ENCODE peak calls at places on chromosomes 13 and 19, in nine cellular contexts. K is PC-3; E is HS-27A; C is aorta; S is NCI-H1092; U is iris pigment epithelial cell; P is activated CD4-positive, alpha-beta T cell treated with anti-CD3 and anti-CD28 coated beads for 24 hours; O is B cell; N is hypothalamus. J is an unnamed sample.

GRCh38 chr13:97749174-97749573 is 204.3 kb upstream of the IPO5 start:
- DNase-seq in O (no peak), U (peak), S (no peak), N (no peak), E (no peak), P (no peak), K (peak), C (no peak), J (no peak)

GRCh38 chr13:52968074-52968700 is 60.4 kb upstream of the OLFM4 start:
- DNase-seq in O (peak), K (peak), P (peak), E (peak), S (peak), C (peak), U (peak), N (peak), J (peak)

GRCh38 chr13:76293751-76294150 is 592.5 kb downstream of the KCTD12 start:
- DNase-seq in N (no peak), K (peak), O (no peak), C (no peak), E (no peak), S (no peak), P (no peak), U (peak), J (no peak)

GRCh38 chr19:18587561-18587960 is 1.0 kb upstream of the REX1BD start:
- DNase-seq in S (no peak), O (no peak), N (no peak), C (no peak), K (no peak), E (no peak), U (no peak), P (no peak), J (no peak)

GRCh38 chr13:46575321-46575721 is 22.4 kb downstream of the LRCH1 start:
- DNase-seq in C (no peak), P (no peak), K (no peak), S (no peak), N (no peak), O (no peak), U (no peak), E (no peak), J (no peak)

GRCh38 chr13:87889241-87889640 is 218.1 kb downstream of the SLITRK5 start:
- DNase-seq in S (peak), K (no peak), N (no peak), U (no peak), P (no peak), C (no peak), E (no peak), O (no peak), J (no peak)

GRCh38 chr13:81406639-81407292 is 1065.8 kb upstream of the SPRY2 start:
- DNase-seq in C (no peak), K (no peak), N (no peak), P (no peak), S (no peak), O (no peak), E (no peak), U (no peak), J (no peak)

GRCh38 chr13:86974251-86974994 is 696.7 kb upstream of the SLITRK5 start:
- DNase-seq in O (no peak), S (no peak), K (no peak), C (peak), P (no peak), U (no peak), E (no peak), N (no peak), J (no peak)

GRCh38 chr19:2235396-2236284 is 489 bp downstream of the PLEKHJ1 start:
- DNase-seq in C (no peak), S (peak), N (no peak), U (no peak), E (no peak), P (no peak), O (no peak), K (no peak), J (no peak)

GRCh38 chr13:28316129-28316528 is 177.8 kb downstream of the PAN3 start:
- DNase-seq in S (no peak), C (no peak), O (no peak), U (no peak), E (no peak), K (no peak), N (no peak), P (no peak), J (no peak)

GRCh38 chr19:16204005-16204294 is 6.2 kb downstream of the AP1M1 start:
- DNase-seq in P (no peak), O (no peak), C (peak), S (no peak), U (no peak), K (no peak), E (no peak), N (no peak), J (no peak)

GRCh38 chr13:63198076-63198475 is 1782.4 kb upstream of the PCDH20 start:
- DNase-seq in K (no peak), E (no peak), U (peak), P (no peak), O (no peak), N (no peak), S (peak), C (no peak), J (no peak)

GRCh38 chr13:36275190-36276002 is 22.2 kb downstream of the CCDC169 start:
- DNase-seq in K (peak), C (no peak), E (no peak), U (peak), N (no peak), S (peak), P (no peak), O (no peak), J (peak)

GRCh38 chr13:92097337-92097903 is 699.0 kb downstream of the GPC5 start:
- DNase-seq in K (no peak), N (no peak), P (no peak), E (no peak), O (no peak), S (no peak), U (peak), C (no peak), J (no peak)

GRCh38 chr13:23349127-23349897 is 84.2 kb downstream of the SACS start:
- DNase-seq in U (no peak), K (no peak), P (no peak), C (no peak), E (no peak), S (no peak), N (no peak), O (no peak), J (no peak)

GRCh38 chr19:50486823-50487515 is 10.3 kb upstream of the GARIN5A start:
- DNase-seq in E (no peak), P (peak), O (no peak), C (peak), U (peak), K (peak), S (no peak), N (no peak), J (peak)

GRCh38 chr13:50319603-50320296 is 304.5 kb downstream of the KCNRG start:
- DNase-seq in U (peak), N (no peak), P (no peak), S (no peak), K (peak), C (no peak), O (no peak), E (no peak), J (peak)

GRCh38 chr19:50003810-50004419 is 21.3 kb downstream of the VRK3 start:
- DNase-seq in S (no peak), U (peak), N (no peak), P (no peak), E (peak), O (no peak), K (peak), C (no peak), J (peak)

GRCh38 chr13:22926176-22927007 is 254.4 kb upstream of the SGCG start:
- DNase-seq in C (peak), O (no peak), K (no peak), U (peak), N (peak), S (no peak), E (no peak), P (no peak), J (no peak)

GRCh38 chr19:38731654-38732301 is 12.5 kb downstream of the CAPN12 start:
- DNase-seq in E (no peak), S (no peak), P (no peak), N (no peak), C (peak), U (no peak), O (no peak), K (no peak), J (no peak)

GRCh38 chr19:1101337-1101698 is 2.5 kb upstream of the GPX4 start:
- DNase-seq in K (no peak), N (no peak), U (no peak), E (no peak), S (no peak), P (no peak), C (no peak), O (no peak), J (no peak)

GRCh38 chr13:87535911-87536310 is 135.3 kb upstream of the SLITRK5 start:
- DNase-seq in C (no peak), P (no peak), N (no peak), K (peak), S (no peak), U (no peak), E (no peak), O (no peak), J (no peak)

GRCh38 chr13:73657821-73658540 is 476.2 kb downstream of the KLF12 start:
- DNase-seq in K (no peak), P (no peak), E (no peak), N (no peak), U (peak), C (peak), S (no peak), O (no peak), J (peak)

GRCh38 chr13:26653310-26653709 is 95.8 kb downstream of the WASF3 start:
- DNase-seq in K (no peak), P (no peak), U (peak), O (no peak), E (no peak), C (no peak), N (no peak), S (no peak), J (peak)

GRCh38 chr19:48648134-48648533 is 2.1 kb upstream of the CA11 start:
- DNase-seq in O (no peak), P (no peak), K (no peak), U (no peak), C (no peak), E (no peak), N (no peak), S (no peak), J (no peak)

GRCh38 chr13:35796627-35797026 is 320.1 kb upstream of the MAB21L1 start:
- DNase-seq in U (no peak), N (no peak), S (no peak), O (no peak), P (no peak), E (no peak), K (no peak), C (no peak), J (no peak)

GRCh38 chr19:23183251-23183650 is 66.4 kb downstream of the ZNF730 start:
- DNase-seq in U (no peak), S (no peak), O (no peak), P (no peak), E (no peak), K (no peak), C (no peak), N (no peak), J (no peak)

GRCh38 chr13:94369862-94370491 is 109.5 kb downstream of the DCT start:
- DNase-seq in C (no peak), P (no peak), O (no peak), S (no peak), E (no peak), N (no peak), K (no peak), U (no peak), J (no peak)